ENCODE peak calls at places on chromosomes 4 and X, in four cellular contexts. E is fibroblast of the conjunctiva, I is NCI-H1092, L is activated T-cell treated with anti-CD3 and anti-CD28 coated beads for 4 hours. U is an unnamed sample.
A peak's percentile ranks its signal among the peaks of the same experiment; 100 is the strongest.

GRCh38 chr4:76740866-76741662 is 156.9 kb downstream of the SOWAHB start:
- DNase-seq in E (no peak), L (no peak), I (no peak), U (no peak)

GRCh38 chr4:102867278-102868152 is 1.3 kb upstream of the CISD2 start:
- DNase-seq in I (no peak), L (no peak), E (no peak), U (no peak)

GRCh38 chr4:8468746-8469535 is 28.4 kb downstream of the TRMT44 start:
- DNase-seq in I (no peak), E (peak; percentile 39), L (peak; percentile 4), U (peak; percentile 18)

GRCh38 chrX:121479406-121479805 is 432.0 kb downstream of the GLUD2 start:
- DNase-seq in E (no peak), L (no peak), I (no peak), U (peak; percentile 2)

GRCh38 chrX:15151267-15152196 is 118.4 kb downstream of the ASB9 start:
- DNase-seq in L (no peak), I (no peak), E (no peak), U (no peak)

GRCh38 chr4:2923141-2923551 is 40.1 kb downstream of the NOP14 start:
- DNase-seq in E (no peak), I (no peak), L (no peak), U (no peak)

GRCh38 chr4:171812377-171813194 is 618 bp upstream of the GALNTL6 start:
- DNase-seq in E (no peak), L (no peak), I (no peak), U (no peak)

GRCh38 chr4:157244348-157244747 is 23.8 kb downstream of the GRIA2 start:
- DNase-seq in E (no peak), L (no peak), I (no peak), U (no peak)

GRCh38 chr4:104531390-104531789 is 36.7 kb upstream of the CXXC4 start:
- DNase-seq in E (no peak), I (no peak), L (no peak), U (no peak)

GRCh38 chrX:1589356-1590130 is 1.9 kb upstream of the AKAP17A start:
- DNase-seq in L (no peak), E (no peak), I (no peak), U (no peak)

GRCh38 chr4:78014889-78015886 is 41.9 kb upstream of the FRAS1 start:
- DNase-seq in E (no peak), L (no peak), I (no peak), U (peak; percentile 92)

GRCh38 chrX:72305286-72306084 is at the start of gene CITED1:
- DNase-seq in L (no peak), I (no peak), E (no peak), U (no peak)

GRCh38 chr4:87166296-87166854 is 54.0 kb downstream of the KLHL8 start:
- DNase-seq in E (no peak), L (no peak), I (no peak), U (no peak)

GRCh38 chr4:147332101-147332500 is 148.8 kb upstream of the EDNRA start:
- DNase-seq in I (no peak), L (no peak), E (no peak), U (no peak)